ENCODE peak calls at places on chromosomes 13 and 19, in four cellular contexts. K is pancreas, O is thoracic aorta, A is left lung. P is an unnamed sample.

GRCh38 chr13:51305558-51305957 is 33.9 kb upstream of the SERPINE3 start:
- DNase-seq in K (no peak), O (no peak), A (no peak), P (no peak)

GRCh38 chr19:15332311-15332996 is at the start of gene BRD4:
- DNase-seq in K (peak; percentile 73), O (no peak), A (peak; percentile 76), P (peak; percentile 58)

GRCh38 chr19:9891609-9892373 is 44.5 kb downstream of the OLFM2 start:
- DNase-seq in K (no peak), O (no peak), A (no peak), P (no peak)

GRCh38 chr13:98207411-98207810 is 30.3 kb upstream of the RNF113B start:
- DNase-seq in K (no peak), O (no peak), A (no peak), P (no peak)

GRCh38 chr13:38542601-38543000 is 144.3 kb upstream of the FREM2 start:
- DNase-seq in K (no peak), O (no peak), A (no peak), P (no peak)

GRCh38 chr19:43699506-43700367 is 16.1 kb upstream of the IRGC start:
- DNase-seq in K (no peak), O (no peak), A (peak; percentile 47), P (no peak)

GRCh38 chr13:112730157-112730671 is 40.4 kb downstream of the ATP11A start:
- DNase-seq in K (no peak), O (no peak), A (no peak), P (peak; percentile 9)

GRCh38 chr19:3408996-3409345 is 42.6 kb downstream of the NFIC start:
- DNase-seq in K (no peak), O (no peak), A (no peak), P (no peak)

GRCh38 chr13:52738719-52739467 is 727 bp downstream of the CNMD start:
- DNase-seq in K (no peak), O (no peak), A (no peak), P (no peak)

GRCh38 chr19:45455707-45456499 is 11.9 kb upstream of the FOSB start:
- DNase-seq in K (peak; percentile 96), O (peak; percentile 92), A (peak; percentile 96), P (peak; percentile 98)

GRCh38 chr19:58128041-58128685 is 22.4 kb downstream of the ZNF329 start:
- DNase-seq in K (no peak), O (no peak), A (no peak), P (no peak)

DNA sequence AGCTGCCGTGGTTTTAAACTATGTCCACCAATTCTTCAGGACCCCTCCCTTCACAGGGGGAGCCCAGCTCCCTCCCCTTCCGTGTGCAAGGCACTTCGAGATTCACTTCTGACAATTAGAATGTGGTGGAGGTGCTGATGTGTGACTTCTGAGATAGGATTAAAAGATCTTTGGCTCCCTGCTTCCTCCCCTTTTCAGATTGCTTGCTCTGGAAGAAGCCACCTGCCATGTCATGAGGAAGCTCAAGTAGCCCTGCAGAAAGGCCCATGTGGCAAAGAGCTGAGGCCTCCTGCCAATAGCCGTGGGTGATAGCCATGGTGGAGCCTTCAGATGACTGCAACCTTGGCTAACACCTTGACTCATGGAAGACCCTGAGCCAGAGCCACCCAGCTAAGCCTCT is 204.9 kb downstream of the COL4A1 start:
- DNase-seq in K (no peak), O (no peak), A (no peak), P (no peak)
- TF ChIP-seq CTCF in K (no peak), O (no peak), A (no peak), P (no peak)

DNA sequence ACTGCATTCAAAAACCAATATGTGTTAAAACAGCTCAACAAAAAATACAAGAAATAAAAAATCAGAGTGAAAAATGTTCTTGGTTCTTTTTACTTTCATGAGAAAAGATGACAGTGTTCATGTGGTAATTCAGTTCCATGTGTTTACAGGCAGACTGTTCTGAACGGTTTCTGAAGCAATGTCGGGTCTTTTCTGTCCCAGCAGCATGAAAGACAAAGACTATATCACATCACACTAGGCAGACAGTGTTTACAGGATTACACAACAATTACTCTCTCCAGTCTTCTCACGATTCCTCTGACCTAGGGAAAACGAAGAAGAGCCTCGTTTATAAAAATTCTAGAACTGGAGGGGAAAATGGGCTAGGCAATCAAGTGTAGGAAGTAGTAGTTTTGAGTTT is 83.4 kb downstream of the UBL3 start:
- DNase-seq in K (no peak), O (no peak), A (no peak), P (no peak)
- H3K27ac ChIP-seq in K (no peak overlapping the region), O (no peak overlapping the region), A (no peak overlapping the region), P (no peak overlapping the region)

GRCh38 chr19:588758-589692 is 656 bp upstream of the HCN2 start:
- DNase-seq in K (no peak), O (no peak), A (no peak), P (no peak)
- TF ChIP-seq CTCF in K (no peak), O (no peak), A (no peak), P (no peak)

GRCh38 chr19:48221628-48222027 is 34.1 kb downstream of the CARD8 start:
- DNase-seq in K (no peak), O (no peak), A (no peak), P (no peak)

GRCh38 chr19:48216933-48217332 is 38.8 kb downstream of the CARD8 start:
- DNase-seq in K (no peak), O (no peak), A (no peak), P (no peak)

GRCh38 chr19:48213959-48214358 is 41.8 kb downstream of the CARD8 start:
- DNase-seq in K (no peak), O (no peak), A (no peak), P (no peak)

DNA sequence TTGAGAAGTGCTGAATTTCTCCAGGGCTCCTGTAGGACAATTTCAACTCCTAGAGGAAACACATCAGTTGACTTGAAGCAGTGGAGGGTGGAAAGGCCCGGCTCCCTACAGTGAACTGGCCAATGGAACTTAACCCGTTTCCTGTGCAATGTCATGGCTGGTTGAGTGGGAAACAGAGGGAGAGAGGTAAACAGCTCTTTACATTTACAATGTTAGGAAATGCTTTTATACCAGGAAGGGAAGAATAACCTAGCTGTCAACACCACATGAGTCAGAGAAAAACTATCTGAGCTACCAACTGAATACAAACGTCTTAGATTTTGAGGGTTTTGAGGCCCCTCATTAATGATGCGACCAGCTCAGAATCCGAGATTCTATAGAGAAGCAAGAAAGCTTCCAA is 36.7 kb downstream of the CARD8 start:
- DNase-seq in K (no peak), O (no peak), A (no peak), P (no peak)
- H3K27ac ChIP-seq in K (no peak overlapping the region), O (no peak overlapping the region), A (no peak overlapping the region), P (no peak overlapping the region)

GRCh38 chr13:45464141-45464686 is 525 bp upstream of the COG3 start:
- DNase-seq in K (peak; percentile 35), O (no peak), A (no peak), P (no peak)

GRCh38 chr13:45468676-45469075 is 3.9 kb downstream of the COG3 start:
- DNase-seq in K (no peak), O (no peak), A (no peak), P (no peak)

GRCh38 chr13:45466359-45466758 is 1.6 kb downstream of the COG3 start:
- DNase-seq in K (no peak), O (no peak), A (no peak), P (no peak)

DNA sequence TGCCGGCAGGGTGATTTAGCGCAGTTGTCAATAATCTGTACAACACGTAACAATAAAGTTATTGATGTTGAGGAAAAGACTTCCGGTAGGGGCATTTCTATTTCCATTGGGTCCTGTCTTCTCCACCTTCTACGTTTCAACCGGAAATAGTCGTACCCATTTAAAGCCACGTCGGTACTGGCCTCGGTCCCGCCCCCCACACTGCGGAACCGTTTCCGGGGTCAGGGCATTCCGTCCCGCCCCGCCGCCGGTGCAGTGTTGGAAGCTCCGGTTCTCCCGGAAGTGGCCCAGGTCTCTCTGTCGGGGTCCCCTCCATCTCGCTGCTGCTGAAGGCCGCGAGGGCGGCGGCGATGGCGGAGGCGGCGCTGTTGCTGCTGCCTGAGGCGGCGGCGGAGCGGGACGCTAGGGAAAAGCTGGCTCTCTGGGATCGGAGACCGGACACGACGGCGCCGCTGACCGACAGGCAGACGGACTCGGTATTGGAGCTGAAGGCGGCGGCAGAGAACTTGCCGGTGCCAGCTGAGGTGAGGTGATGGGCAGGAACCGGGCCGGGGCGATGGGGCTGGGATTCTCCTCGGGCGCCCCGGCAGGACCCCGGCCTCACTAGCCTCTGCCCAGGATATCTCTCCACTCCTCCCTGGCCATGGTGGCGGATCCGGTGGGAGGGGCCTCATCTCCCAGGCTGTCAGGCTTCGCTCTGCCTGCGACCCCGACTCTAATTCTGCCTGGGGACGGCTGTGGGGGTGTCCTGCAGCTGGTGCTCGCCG is at the start of gene COG3:
- DNase-seq in K (peak; percentile 95), O (peak; percentile 81), A (peak; percentile 94), P (peak; percentile 97)
- TF ChIP-seq CTCF in K (peak; percentile 13), O (no peak), A (no peak), P (peak; percentile 61)

GRCh38 chr13:23760000-23760399 is 129.2 kb downstream of the MIPEP start:
- DNase-seq in K (no peak), O (no peak), A (no peak), P (no peak)

GRCh38 chr13:23763328-23763727 is 125.9 kb downstream of the MIPEP start:
- DNase-seq in K (no peak), O (no peak), A (no peak), P (no peak)

GRCh38 chr13:23754506-23754905 is 134.7 kb downstream of the MIPEP start:
- DNase-seq in K (no peak), O (no peak), A (no peak), P (no peak)

GRCh38 chr13:23755040-23755439 is 134.2 kb downstream of the MIPEP start:
- DNase-seq in K (no peak), O (no peak), A (no peak), P (no peak)

DNA sequence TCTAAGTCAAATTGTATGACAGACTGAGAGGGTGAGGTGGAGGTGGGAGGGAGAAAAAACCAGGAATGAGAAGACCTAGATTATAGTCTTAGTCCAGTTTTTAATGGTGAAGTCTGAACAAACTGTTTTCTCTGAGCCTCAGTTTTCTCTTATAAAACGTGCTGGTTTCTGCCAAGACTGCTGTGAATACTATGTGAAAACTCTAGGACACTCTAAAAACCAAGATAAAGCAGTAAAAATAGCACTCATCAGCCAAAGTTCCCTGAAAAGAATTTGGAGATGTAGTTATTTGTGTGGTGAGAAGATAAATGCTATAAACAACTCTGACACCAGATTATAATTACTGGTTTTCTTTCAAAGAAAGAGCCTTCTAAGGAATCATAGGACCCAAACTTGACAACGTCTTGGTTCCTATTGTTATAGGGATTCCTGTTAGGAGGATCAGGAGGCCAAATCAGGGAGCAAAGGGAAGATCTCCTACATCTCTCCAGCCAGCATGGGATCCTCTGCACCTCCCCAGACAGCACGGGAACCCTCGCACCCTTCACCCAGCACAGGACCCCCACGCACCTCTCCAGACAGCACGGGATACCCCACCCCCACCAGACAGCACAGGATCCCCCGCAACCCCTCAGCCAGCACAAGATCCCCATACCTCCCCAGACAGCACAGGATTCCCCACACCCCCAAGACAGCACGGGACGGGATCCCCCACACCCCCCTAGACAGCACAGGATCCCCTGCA is 130.2 kb downstream of the MIPEP start:
- DNase-seq in K (no peak), O (no peak), A (no peak), P (no peak)
- H3K27ac ChIP-seq in K (no peak overlapping the region), O (peak overlapping the region; percentile 17), A (peak overlapping the region; percentile 13), P (peak overlapping the region; percentile 56)

GRCh38 chr19:13036366-13036976 is 41.2 kb downstream of the NFIX start:
- DNase-seq in K (no peak), O (no peak), A (peak; percentile 79), P (no peak)
- TF ChIP-seq CTCF in K (no peak), O (no peak), A (no peak), P (no peak)